ENCODE peak calls at places on chromosomes 7 and 10, in nine cellular contexts. T is HCT116, L is IMR-90, C is esophagus squamous epithelium, F is sigmoid colon, V is colonic mucosa, I is adrenal gland, Z is gastrocnemius medialis, R is endodermal cell. H is an unnamed sample.

GRCh38 chr10:107971411-107971810 is 806.9 kb upstream of the SORCS1 start:
- DNase-seq in T (no peak), L (no peak), C (no peak), F (no peak), V (no peak), I (no peak), Z (no peak), R (no peak), H (no peak)

GRCh38 chr10:74640134-74640533 is 186.3 kb upstream of the KAT6B start:
- DNase-seq in T (no peak), L (peak; percentile 9), C (no peak), F (no peak), V (no peak), I (no peak), Z (no peak), R (no peak), H (no peak)

GRCh38 chr7:98922392-98923107 is 44.2 kb downstream of the TRRAP start:
- DNase-seq in T (no peak), L (peak; percentile 76), C (no peak), F (no peak), V (no peak), I (no peak), Z (peak; percentile 18), R (no peak), H (no peak)

GRCh38 chr7:81114682-81115081 is 195.8 kb upstream of the SEMA3C start:
- DNase-seq in T (no peak), L (no peak), C (no peak), F (no peak), V (no peak), I (no peak), Z (no peak), R (no peak), H (no peak)

GRCh38 chr10:10613654-10614244 is 403.9 kb upstream of the CELF2 start:
- DNase-seq in T (no peak), L (peak; percentile 39), C (no peak), F (no peak), V (no peak), I (no peak), Z (no peak), R (no peak), H (no peak)

GRCh38 chr7:128703605-128704004 is 31.5 kb downstream of the GARIN1A start:
- DNase-seq in T (no peak), L (peak; percentile 38), C (no peak), F (no peak), V (no peak), I (no peak), Z (no peak), R (no peak), H (no peak)

GRCh38 chr7:116582806-116583444 is 58.1 kb downstream of the CAV1 start:
- DNase-seq in T (no peak), L (peak; percentile 80), C (no peak), F (no peak), V (no peak), I (no peak), Z (peak; percentile 25), R (no peak), H (no peak)

GRCh38 chr10:30788307-30788706 is 158.8 kb upstream of the LYZL2 start:
- DNase-seq in T (no peak), L (peak; percentile 70), C (no peak), F (peak; percentile 48), V (no peak), I (no peak), Z (no peak), R (no peak), H (no peak)

GRCh38 chr10:131972474-131973071 is 9.2 kb downstream of the BNIP3 start:
- DNase-seq in T (no peak), L (peak; percentile 36), C (no peak), F (peak; percentile 71), V (peak; percentile 40), I (no peak), Z (no peak), R (no peak), H (no peak)

GRCh38 chr10:43396928-43397624 is 11.9 kb downstream of the HNRNPF start:
- DNase-seq in T (peak; percentile 76), L (peak; percentile 72), C (peak; percentile 51), F (peak; percentile 94), V (peak; percentile 93), I (peak; percentile 88), Z (peak; percentile 90), R (peak; percentile 96), H (peak; percentile 92)

GRCh38 chr10:133162178-133162909 is 2.3 kb downstream of the KNDC1 start:
- DNase-seq in T (no peak), L (no peak), C (no peak), F (no peak), V (no peak), I (no peak), Z (no peak), R (no peak), H (peak; percentile 34)

DNA sequence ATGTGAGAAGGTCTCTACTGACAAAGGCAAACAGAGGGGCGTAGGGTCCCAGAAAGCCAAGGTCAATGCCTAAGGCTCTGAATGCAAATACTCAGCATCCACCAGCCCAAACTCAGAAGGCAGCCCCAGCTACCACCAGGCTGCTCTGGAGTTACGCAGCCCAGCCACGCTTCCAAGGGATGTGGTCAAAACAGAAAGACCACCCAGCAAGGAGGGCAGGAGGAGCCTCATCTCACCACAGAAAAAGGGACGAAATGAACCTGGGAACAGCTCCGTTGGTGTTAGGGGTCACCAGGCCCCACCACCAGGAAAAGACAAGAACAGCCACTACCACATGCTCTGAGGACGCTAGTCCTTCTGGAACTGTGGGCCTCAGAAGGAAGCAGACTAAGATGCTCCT is 65.1 kb downstream of the CTBP2 start:
- DNase-seq in T (no peak), L (no peak), C (no peak), F (peak; percentile 57), V (no peak), I (no peak), Z (no peak), R (no peak), H (no peak)
- H3K4me1 ChIP-seq in T (no peaks in the 10 kb centered on the region), L (peaks cover 39% of the 10 kb centered on the region), C (peaks cover 64% of the 10 kb centered on the region), F (peaks cover 58% of the 10 kb centered on the region), V (peaks cover 5% of the 10 kb centered on the region), I (peaks cover 32% of the 10 kb centered on the region), Z (peaks cover 64% of the 10 kb centered on the region), R (no peaks in the 10 kb centered on the region), H (no peaks in the 10 kb centered on the region)

GRCh38 chr10:115945696-115946445 is 327.1 kb downstream of the GFRA1 start:
- DNase-seq in T (no peak), L (no peak), C (no peak), F (no peak), V (no peak), I (no peak), Z (no peak), R (no peak), H (no peak)

GRCh38 chr10:115950320-115950719 is 322.7 kb downstream of the GFRA1 start:
- DNase-seq in T (no peak), L (peak; percentile 40), C (no peak), F (no peak), V (no peak), I (no peak), Z (no peak), R (no peak), H (no peak)

GRCh38 chr10:115947104-115947503 is 325.9 kb downstream of the GFRA1 start:
- DNase-seq in T (no peak), L (peak; percentile 58), C (no peak), F (no peak), V (no peak), I (no peak), Z (no peak), R (no peak), H (no peak)

GRCh38 chr10:115949282-115949844 is 323.6 kb downstream of the GFRA1 start:
- DNase-seq in T (no peak), L (no peak), C (no peak), F (no peak), V (no peak), I (no peak), Z (no peak), R (no peak), H (no peak)

DNA sequence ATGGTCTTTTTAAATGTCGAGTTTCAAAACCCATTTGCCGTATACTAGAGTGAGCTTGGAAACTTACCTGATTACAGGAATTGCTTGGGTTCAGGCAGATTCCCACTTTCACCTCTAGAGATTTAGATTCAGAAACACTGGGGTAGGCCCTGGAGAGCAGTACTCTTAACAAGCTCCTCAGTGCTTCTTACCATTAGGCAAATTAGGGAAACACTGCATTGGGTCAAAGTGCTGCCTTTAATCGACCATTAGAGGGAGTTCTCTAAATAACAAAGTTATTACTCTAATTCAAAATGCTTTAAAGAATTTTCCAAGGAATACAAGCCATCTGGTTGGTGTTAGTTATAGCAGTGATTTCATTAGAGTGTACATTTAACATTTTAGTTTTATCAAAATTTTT is 324.6 kb downstream of the GFRA1 start:
- DNase-seq in T (no peak), L (peak; percentile 33), C (no peak), F (no peak), V (no peak), I (no peak), Z (no peak), R (no peak), H (no peak)
- TF ChIP-seq CTCF in T (peak; percentile 31), L (peak; percentile 42), C (no peak), F (no peak), V (no peak), I (no peak), Z (no peak), R (peak; percentile 80), H (no peak)

DNA sequence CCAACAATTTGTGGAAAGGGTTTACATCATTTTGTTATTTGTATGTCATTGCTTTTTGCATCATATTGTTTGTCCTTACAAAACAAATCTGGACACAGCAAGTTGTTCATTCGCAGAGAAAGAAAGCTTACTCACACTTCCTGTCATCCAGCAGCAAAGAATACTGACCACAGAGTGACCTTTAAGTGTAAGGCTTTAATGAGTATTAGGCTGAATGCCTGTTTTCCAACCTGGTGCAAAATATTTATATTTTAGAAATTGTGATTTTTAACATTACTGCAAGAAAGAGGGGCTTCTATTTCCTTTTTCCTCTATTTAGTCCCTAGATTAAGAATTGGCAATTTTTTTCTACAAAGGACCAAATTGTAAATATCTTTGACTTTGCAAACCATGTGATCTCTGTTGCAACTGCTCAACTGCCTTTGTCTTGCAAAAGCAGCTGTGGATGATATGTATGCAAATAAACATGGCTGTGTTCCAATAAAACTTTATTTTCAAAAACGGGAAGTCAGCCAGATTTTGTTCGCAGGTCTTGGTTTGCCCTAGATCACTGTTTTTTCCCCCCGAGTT is 27.8 kb upstream of the ITGB1 start:
- DNase-seq in T (no peak), L (peak; percentile 91), C (no peak), F (no peak), V (no peak), I (no peak), Z (no peak), R (no peak), H (no peak)
- H3K4me1 ChIP-seq in T (peaks cover 55% of the 10 kb centered on the region), L (peaks cover 24% of the 10 kb centered on the region), C (peaks cover 25% of the 10 kb centered on the region), F (peaks cover 35% of the 10 kb centered on the region), V (peaks cover 7% of the 10 kb centered on the region), I (peaks cover 23% of the 10 kb centered on the region), Z (peaks cover 5% of the 10 kb centered on the region), R (peaks cover 10% of the 10 kb centered on the region), H (peaks cover 7% of the 10 kb centered on the region)

DNA sequence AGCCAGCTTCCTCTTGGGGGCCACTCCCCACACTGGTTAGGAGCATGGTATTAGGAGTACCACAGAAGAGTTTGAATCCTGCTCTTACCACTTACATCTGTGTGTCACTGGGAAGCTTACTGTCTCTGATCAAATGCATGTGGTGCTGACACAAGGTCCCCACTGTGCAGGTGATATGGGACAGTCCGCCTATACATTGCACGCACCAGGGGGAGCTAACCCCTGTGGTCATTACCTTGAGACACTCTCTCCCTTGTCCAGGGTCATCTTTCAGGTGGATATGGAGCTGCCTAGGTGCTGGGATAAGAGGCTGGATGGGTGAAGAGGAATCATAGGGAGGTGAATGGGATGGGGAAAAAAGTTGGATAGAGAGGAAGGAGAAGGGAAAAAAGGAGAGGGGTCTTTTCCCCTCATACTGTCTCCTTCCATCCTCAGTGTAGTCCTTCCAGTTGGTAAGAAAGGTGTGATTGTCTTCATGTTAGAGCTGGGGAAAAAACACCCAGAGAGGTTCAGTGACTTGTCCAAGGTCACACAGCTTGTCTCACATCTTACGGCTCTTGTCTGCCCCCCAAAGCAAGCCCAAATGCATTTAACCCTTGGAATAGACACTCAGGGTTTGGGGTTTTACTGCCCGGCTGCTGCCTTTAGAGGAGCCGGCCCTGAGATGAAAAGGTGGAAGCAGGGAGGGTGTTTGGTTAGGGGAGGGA is 125.9 kb downstream of the CDH23 start:
- DNase-seq in T (no peak), L (no peak), C (no peak), F (no peak), V (no peak), I (no peak), Z (no peak), R (peak; percentile 58), H (no peak)
- TF ChIP-seq CTCF in T (peak; percentile 31), L (no peak), C (no peak), F (no peak), V (no peak), I (no peak), Z (no peak), R (peak; percentile 61), H (no peak)

H was measured in Peyer's patch.